ENCODE peak calls at places on chromosomes 6 and 20, in seven cellular contexts. F is H9, H is IMR-90, X is neuronal stem cell, D is trophoblast cell, A is mesendoderm, S is H1. P is an unnamed sample.

GRCh38 chr6:159790947-159791598 is 806 bp downstream of the MRPL18 start:
- DNase-seq in A (peak; percentile 28), D (peak; percentile 7), X (no peak), H (no peak), S (no peak), F (no peak), P (peak; percentile 17)

GRCh38 chr6:37994238-37994637 is 174.7 kb downstream of the ZFAND3 start:
- DNase-seq in F (no peak), H (no peak), X (no peak), S (no peak), D (no peak), A (no peak), P (no peak)

GRCh38 chr20:48771542-48771941 is 56.3 kb downstream of the PREX1 start:
- DNase-seq in D (no peak), A (no peak), F (no peak), X (no peak), H (no peak), S (no peak), P (no peak)

GRCh38 chr20:17520583-17520982 is 10.6 kb downstream of the BFSP1 start:
- DNase-seq in X (no peak), S (no peak), F (no peak), H (no peak), A (peak; percentile 71), D (peak; percentile 51), P (no peak)

GRCh38 chr6:17281100-17281496 is at the start of gene RBM24:
- DNase-seq in S (peak; percentile 82), H (peak; percentile 79), F (peak; percentile 65), D (peak; percentile 84), X (peak; percentile 78), A (peak; percentile 89), P (peak; percentile 87)

GRCh38 chr20:33654680-33655161 is 7.4 kb upstream of the C20orf144 start:
- DNase-seq in F (no peak), A (no peak), X (no peak), S (no peak), H (no peak), D (no peak), P (no peak)

GRCh38 chr20:48455606-48456360 is 372.0 kb downstream of the PREX1 start:
- DNase-seq in X (no peak), D (no peak), H (no peak), F (no peak), S (no peak), A (peak; percentile 86), P (no peak)

GRCh38 chr6:117840541-117840983 is 66.5 kb upstream of the SLC35F1 start:
- DNase-seq in H (peak; percentile 36), A (peak; percentile 70), F (no peak), D (peak; percentile 76), X (peak; percentile 47), S (no peak), P (peak; percentile 57)

GRCh38 chr20:44832724-44833123 is 22.4 kb upstream of the RIMS4 start:
- DNase-seq in H (no peak), F (peak; percentile 39), S (no peak), D (peak; percentile 29), A (peak; percentile 50), X (no peak), P (no peak)

GRCh38 chr6:3457710-3458605 is 1.1 kb upstream of the SLC22A23 start:
- DNase-seq in D (peak; percentile 54), A (no peak), H (no peak), X (no peak), F (peak; percentile 55), S (no peak), P (peak; percentile 6)

GRCh38 chr20:29878777-29879442 is 1378.6 kb upstream of the DEFB115 start:
- DNase-seq in H (no peak), A (no peak), F (no peak), X (no peak), S (no peak), D (no peak), P (no peak)

GRCh38 chr6:40957616-40958492 is 81.2 kb downstream of the UNC5CL start:
- DNase-seq in X (no peak), D (no peak), S (no peak), H (peak; percentile 72), F (no peak), A (no peak), P (peak; percentile 44)

GRCh38 chr6:116277124-116277523 is 2.6 kb downstream of the TSPYL1 start:
- DNase-seq in A (peak; percentile 8), H (no peak), F (no peak), S (no peak), D (no peak), X (no peak), P (no peak)

GRCh38 chr6:169528755-169529154 is 173.1 kb downstream of the WDR27 start:
- DNase-seq in X (no peak), A (no peak), D (no peak), F (no peak), H (no peak), S (no peak), P (no peak)

GRCh38 chr6:32860674-32861073 is 6.7 kb downstream of the PSMB9 start:
- DNase-seq in H (no peak), X (no peak), S (no peak), A (no peak), F (no peak), D (no peak), P (no peak)

GRCh38 chr20:44771172-44771535 is 25.5 kb downstream of the KCNK15 start:
- DNase-seq in A (no peak), F (no peak), X (no peak), S (no peak), H (no peak), D (no peak), P (no peak)

GRCh38 chr6:115360602-115361325 is 699.9 kb downstream of the FRK start:
- DNase-seq in S (no peak), A (no peak), F (no peak), D (no peak), X (no peak), H (no peak), P (no peak)

GRCh38 chr6:144158133-144158532 is 7.8 kb downstream of the STX11 start:
- DNase-seq in S (no peak), D (peak; percentile 59), F (no peak), H (peak; percentile 88), A (peak; percentile 98), X (no peak), P (peak; percentile 42)

GRCh38 chr6:39901670-39902069 is 32.6 kb downstream of the MOCS1 start:
- DNase-seq in S (no peak), A (no peak), D (no peak), X (no peak), H (no peak), F (no peak), P (no peak)

GRCh38 chr6:99253271-99253670 is 96.2 kb downstream of the FAXC start:
- DNase-seq in S (no peak), H (no peak), F (no peak), X (no peak), A (no peak), D (no peak), P (no peak)

GRCh38 chr6:126188271-126188909 is 151.5 kb upstream of the CENPW start:
- DNase-seq in H (peak; percentile 64), F (no peak), D (no peak), S (no peak), X (no peak), A (no peak), P (peak; percentile 39)

GRCh38 chr6:26389349-26389799 is 6.5 kb downstream of the BTN2A2 start:
- DNase-seq in H (no peak), D (peak; percentile 6), F (no peak), A (peak; percentile 75), S (no peak), X (no peak), P (no peak)

GRCh38 chr20:16028923-16029322 is 544.3 kb downstream of the KIF16B start:
- DNase-seq in X (no peak), D (no peak), H (no peak), F (no peak), S (no peak), A (no peak), P (no peak)
- H2AK5ac ChIP-seq in X (no peak overlapping the region), D (no peak overlapping the region), H (no peak overlapping the region), F (no peak overlapping the region), S (no peak overlapping the region), A (no peak overlapping the region), P (no peak overlapping the region)

GRCh38 chr6:75396005-75396800 is 97.4 kb downstream of the FILIP1 start:
- DNase-seq in D (peak; percentile 91), A (peak; percentile 91), S (no peak), F (no peak), H (no peak), X (no peak), P (no peak)
- H2AK5ac ChIP-seq in D (no peak overlapping the region), A (no peak overlapping the region), S (no peak overlapping the region), F (no peak overlapping the region), H (no peak overlapping the region), X (no peak overlapping the region), P (no peak overlapping the region)

GRCh38 chr20:40008177-40008576 is 680.9 kb downstream of the MAFB start:
- DNase-seq in F (no peak), X (no peak), A (peak; percentile 52), H (peak; percentile 2), S (no peak), D (no peak), P (no peak)

GRCh38 chr20:40009542-40009941 is 679.5 kb downstream of the MAFB start:
- DNase-seq in F (no peak), D (no peak), S (no peak), A (no peak), X (no peak), H (peak; percentile 41), P (no peak)

GRCh38 chr20:40016359-40016758 is 672.7 kb downstream of the MAFB start:
- DNase-seq in D (no peak), X (no peak), S (no peak), F (no peak), H (no peak), A (no peak), P (no peak)

GRCh38 chr20:40006168-40006860 is 682.7 kb downstream of the MAFB start:
- DNase-seq in F (no peak), S (no peak), A (no peak), D (no peak), H (no peak), X (no peak), P (peak; percentile 40)

GRCh38 chr20:40010483-40010882 is 678.6 kb downstream of the MAFB start:
- DNase-seq in H (no peak), D (no peak), A (no peak), F (no peak), X (no peak), S (no peak), P (peak; percentile 29)
- H2AK5ac ChIP-seq in H (no peak overlapping the region), D (no peak overlapping the region), A (no peak overlapping the region), F (no peak overlapping the region), X (no peak overlapping the region), S (no peak overlapping the region), P (no peak overlapping the region)

GRCh38 chr6:43720999-43721398 is 33.4 kb upstream of the MRPS18A start:
- DNase-seq in A (no peak), F (no peak), D (no peak), S (no peak), H (no peak), X (no peak), P (no peak)

GRCh38 chr6:43723737-43724295 is 36.2 kb upstream of the MRPS18A start:
- DNase-seq in S (peak; percentile 85), D (peak; percentile 84), X (peak; percentile 65), A (peak; percentile 76), H (peak; percentile 70), F (peak; percentile 81), P (peak; percentile 61)

GRCh38 chr6:43724914-43725642 is 37.5 kb upstream of the MRPS18A start:
- DNase-seq in H (peak; percentile 95), S (no peak), F (no peak), X (no peak), D (peak; percentile 44), A (no peak), P (peak; percentile 85)

GRCh38 chr6:43724354-43724753 is 36.8 kb upstream of the MRPS18A start:
- DNase-seq in A (no peak), D (no peak), H (no peak), X (no peak), S (no peak), F (no peak), P (no peak)

GRCh38 chr6:43722920-43723565 is 35.5 kb upstream of the MRPS18A start:
- DNase-seq in F (no peak), X (no peak), D (no peak), A (no peak), S (no peak), H (no peak), P (no peak)
- H2AK5ac ChIP-seq in F (no peak overlapping the region), X (no peak overlapping the region), D (no peak overlapping the region), A (no peak overlapping the region), S (no peak overlapping the region), H (peak overlapping the region; percentile 60), P (no peak overlapping the region)